ENCODE peak calls at places on chromosomes 7 and 10, in five cellular contexts. J is HL-60, X is upper lobe of right lung, G is esophagus squamous epithelium, B is uterus. F is an unnamed sample.

GRCh38 chr7:140659727-140660396 is 12.9 kb upstream of the ADCK2 start:
- DNase-seq in G (no peak), B (no peak), J (no peak), X (peak; percentile 11), F (no peak)

GRCh38 chr10:17038627-17039026 is 91.0 kb downstream of the CUBN start:
- DNase-seq in G (no peak), X (no peak), J (no peak), B (peak; percentile 83), F (no peak)

GRCh38 chr10:79981673-79982485 is 33.0 kb upstream of the SFTPD start:
- DNase-seq in B (peak; percentile 38), X (peak; percentile 93), J (peak; percentile 38), G (no peak), F (peak; percentile 60)

GRCh38 chr10:110273474-110273873 is 31.2 kb downstream of the SMNDC1 start:
- DNase-seq in B (peak; percentile 75), X (peak; percentile 74), J (peak; percentile 75), G (no peak), F (peak; percentile 55)

GRCh38 chr10:33661580-33662269 is 327.3 kb upstream of the NRP1 start:
- DNase-seq in B (peak; percentile 23), G (peak; percentile 17), X (peak; percentile 83), J (peak; percentile 84), F (peak; percentile 57)

GRCh38 chr7:95693551-95694333 is 78.6 kb upstream of the DYNC1I1 start:
- DNase-seq in B (no peak), X (no peak), J (no peak), G (no peak), F (no peak)

GRCh38 chr7:45712872-45713668 is 138.9 kb downstream of the ADCY1 start:
- DNase-seq in B (no peak), X (peak; percentile 42), J (no peak), G (no peak), F (no peak)

GRCh38 chr10:22554481-22555182 is 159.7 kb downstream of the PIP4K2A start:
- DNase-seq in B (peak; percentile 80), G (no peak), J (no peak), X (peak; percentile 78), F (no peak)

GRCh38 chr7:82805527-82805960 is 357.1 kb downstream of the PCLO start:
- DNase-seq in J (peak; percentile 70), B (no peak), X (no peak), G (no peak), F (peak; percentile 66)

GRCh38 chr10:29858352-29859267 is 200.8 kb downstream of the JCAD start:
- DNase-seq in B (peak; percentile 63), J (no peak), X (peak; percentile 82), G (no peak), F (peak; percentile 71)

GRCh38 chr7:113086928-113087277 is 276 bp upstream of the GPR85 start:
- DNase-seq in B (no peak), X (no peak), J (no peak), G (no peak), F (no peak)

DNA sequence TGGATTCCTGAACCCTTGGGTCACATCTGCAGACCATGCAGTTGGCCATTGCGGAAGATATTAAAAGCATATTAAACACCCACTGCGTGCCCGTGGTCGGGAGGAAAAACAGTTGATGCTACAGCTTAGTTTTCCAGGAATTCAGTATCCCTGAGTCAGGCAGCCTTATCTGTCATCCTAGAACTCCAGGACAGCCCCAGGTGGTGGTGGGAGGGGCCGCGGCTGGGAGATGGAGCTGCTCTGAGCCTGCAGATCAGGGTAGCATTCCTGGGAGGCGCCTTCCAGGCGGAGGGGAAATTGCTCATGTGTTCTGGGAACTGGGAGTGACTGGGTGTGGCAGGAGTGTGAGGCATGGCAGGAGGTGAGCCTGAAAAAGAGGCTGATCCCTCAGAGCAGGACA is 222.9 kb upstream of the SH2B2 start:
- DNase-seq in J (no peak), B (no peak), X (peak; percentile 71), G (no peak), F (peak; percentile 85)
- TF ChIP-seq CTCF in J (no peak), B (no peak), X (no peak), G (no peak), F (no peak)

GRCh38 chr7:105690286-105690915 is 109.1 kb upstream of the EFCAB10 start:
- DNase-seq in J (no peak), X (no peak), G (no peak), B (no peak), F (no peak)
- H3K27ac ChIP-seq in J (no peak overlapping the region), X (peak overlapping the region; percentile 82), G (peak overlapping the region; percentile 86), B (peak overlapping the region; percentile 66), F (no peak overlapping the region)

GRCh38 chr10:72334832-72335393 is 19.8 kb downstream of the DNAJB12 start:
- DNase-seq in G (peak; percentile 74), B (peak; percentile 91), X (peak; percentile 89), J (peak; percentile 98), F (peak; percentile 79)
- TF ChIP-seq CTCF in G (no peak), B (no peak), X (peak; percentile 39), J (peak; percentile 0), F (peak; percentile 49)

GRCh38 chr7:126574838-126575250 is 677.9 kb downstream of the GRM8 start:
- DNase-seq in B (no peak), G (no peak), J (no peak), X (no peak), F (peak; percentile 74)
- H3K27ac ChIP-seq in B (no peak overlapping the region), G (no peak overlapping the region), J (no peak overlapping the region), X (no peak overlapping the region), F (peak overlapping the region; percentile 62)

DNA sequence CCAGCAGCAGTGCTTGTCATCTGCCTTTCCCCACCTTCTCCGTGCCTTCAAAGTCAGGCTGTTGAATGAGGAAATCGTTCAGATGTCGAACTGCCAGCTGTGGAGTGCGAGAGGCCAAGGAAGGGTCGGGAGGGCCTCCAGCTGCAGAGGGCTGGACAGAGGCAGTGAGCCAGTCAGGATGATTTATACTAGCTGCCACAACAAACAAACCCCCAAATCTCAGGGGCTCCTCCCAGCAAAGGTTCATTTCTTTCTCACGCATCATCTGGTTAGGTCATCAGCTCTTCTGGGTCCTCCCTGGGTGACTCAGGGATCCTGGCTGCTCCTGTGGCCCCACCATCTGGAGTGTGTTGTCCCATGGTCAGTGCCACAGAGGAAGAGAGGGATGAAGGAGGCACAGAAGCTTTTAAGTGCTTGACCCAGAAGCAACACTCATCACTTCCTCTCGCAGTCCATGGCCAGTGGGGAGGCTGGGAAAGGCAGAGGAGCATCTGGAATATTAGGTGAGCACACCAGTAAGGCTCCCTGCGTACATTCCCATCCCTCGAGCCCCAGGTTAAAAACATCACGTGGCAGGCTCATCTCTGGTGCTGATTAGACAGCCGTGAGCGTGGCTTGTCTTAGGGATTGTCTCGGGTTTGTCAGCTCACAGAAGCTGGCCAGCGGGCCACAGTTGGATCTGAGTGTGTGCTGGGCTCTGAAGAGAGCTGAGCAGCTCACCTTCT is 140.7 kb downstream of the RGS10 start:
- DNase-seq in X (no peak), J (no peak), B (peak; percentile 65), G (no peak), F (peak; percentile 85)
- TF ChIP-seq CTCF in X (no peak), J (no peak), B (no peak), G (no peak), F (no peak)

DNA sequence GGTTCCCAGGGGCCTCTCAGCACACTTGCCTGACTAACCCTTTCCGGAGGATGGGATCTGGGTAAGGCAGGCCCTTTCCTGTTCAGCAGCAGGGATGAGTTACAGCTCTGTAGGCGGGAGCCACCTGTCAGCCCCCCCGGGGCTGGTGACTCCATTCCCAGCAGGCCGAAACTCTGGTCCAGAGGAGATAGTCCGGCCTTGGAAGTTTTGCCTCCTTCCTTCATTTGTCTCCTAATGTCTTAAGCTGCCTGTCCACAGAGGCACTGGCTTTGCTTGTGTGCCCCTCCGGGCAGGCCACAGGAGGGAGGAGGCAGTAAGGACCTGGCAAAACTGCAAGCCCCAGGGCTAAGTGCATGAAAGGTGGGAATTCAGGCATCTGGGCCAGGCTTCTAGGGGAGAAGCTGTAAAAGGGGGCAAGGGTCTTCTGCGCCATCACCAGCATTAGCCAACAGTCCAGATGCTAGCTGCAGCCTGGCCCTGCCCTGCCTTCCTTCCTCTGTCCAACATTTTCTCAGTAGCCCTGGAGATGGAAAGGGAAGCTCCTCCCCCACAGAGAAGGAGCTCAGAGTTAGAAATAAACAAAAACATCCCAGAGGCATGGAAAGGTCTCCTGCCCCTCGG is 1.2 kb downstream of the ADIRF start:
- DNase-seq in J (no peak), G (no peak), X (no peak), B (peak; percentile 59), F (peak; percentile 85)
- H3K27ac ChIP-seq in J (no peak overlapping the region), G (peak overlapping the region; percentile 97), X (peak overlapping the region; percentile 97), B (peak overlapping the region; percentile 98), F (peak overlapping the region; percentile 100)

GRCh38 chr7:81285142-81285871 is 366.5 kb upstream of the SEMA3C start:
- DNase-seq in B (no peak), G (no peak), X (no peak), J (no peak), F (no peak)
- TF ChIP-seq CTCF in B (no peak), G (no peak), X (no peak), J (no peak), F (no peak)

GRCh38 chr10:10903620-10904019 is 114.1 kb upstream of the CELF2 start:
- DNase-seq in X (no peak), J (no peak), G (no peak), B (no peak), F (no peak)
- H3K27ac ChIP-seq in X (no peak overlapping the region), J (no peak overlapping the region), G (no peak overlapping the region), B (no peak overlapping the region), F (no peak overlapping the region)

GRCh38 chr7:27438878-27439589 is 196.4 kb downstream of the EVX1 start:
- DNase-seq in J (no peak), B (no peak), X (no peak), G (no peak), F (no peak)

GRCh38 chr7:27435461-27435860 is 192.9 kb downstream of the EVX1 start:
- DNase-seq in J (no peak), X (no peak), G (no peak), B (no peak), F (no peak)

GRCh38 chr7:27431465-27431864 is 188.9 kb downstream of the EVX1 start:
- DNase-seq in J (no peak), B (no peak), X (no peak), G (no peak), F (no peak)

GRCh38 chr7:27433581-27433980 is 191.0 kb downstream of the EVX1 start:
- DNase-seq in J (no peak), B (no peak), G (no peak), X (no peak), F (no peak)

DNA sequence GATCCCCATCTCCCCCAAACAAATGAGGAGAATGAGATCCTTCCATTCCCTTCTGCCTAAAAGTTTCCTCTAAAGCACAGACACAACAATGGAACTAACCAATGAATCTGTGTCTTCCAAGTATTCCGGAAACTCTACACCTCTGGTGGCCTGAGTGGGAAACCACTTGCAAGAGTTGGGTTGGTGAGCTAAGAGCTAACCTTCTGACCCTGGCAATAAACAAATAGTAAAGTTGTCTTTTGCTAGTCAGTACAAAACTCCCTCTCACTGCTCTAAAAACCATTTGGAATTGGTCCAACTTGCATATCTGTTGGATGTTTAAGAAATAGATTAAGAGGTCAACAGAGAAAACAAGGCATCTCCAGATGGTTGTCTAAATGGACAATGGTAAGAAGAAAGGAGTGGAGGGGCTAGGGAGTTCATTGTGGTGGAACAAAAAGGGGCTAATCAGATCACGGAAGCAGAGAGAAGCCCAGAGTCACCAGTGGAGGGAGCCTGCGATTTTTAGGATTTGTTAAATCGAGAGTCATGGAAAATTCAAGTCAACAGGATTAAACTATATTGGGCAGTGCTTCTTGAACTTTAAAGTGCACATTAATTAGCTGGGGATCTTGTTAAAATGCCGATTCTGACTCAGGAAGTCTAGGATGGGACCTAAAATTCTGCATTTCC is 192.3 kb downstream of the EVX1 start:
- DNase-seq in B (no peak), J (no peak), G (no peak), X (no peak), F (no peak)
- TF ChIP-seq CTCF in B (no peak), J (no peak), G (no peak), X (no peak), F (no peak)